ENCODE peak calls at places on chromosome 13, in seven cellular contexts. B, E, C, Y, O, Z and H are unnamed samples.

GRCh38 chr13:21668665-21669599 is 1.9 kb upstream of the FGF9 start:
- DNase-seq in B (no peak), E (no peak), C (no peak), Y (no peak), O (peak), Z (peak), H (no peak)

GRCh38 chr13:22080832-22081231 is 410.0 kb downstream of the FGF9 start:
- DNase-seq in B (no peak), E (no peak), C (no peak), Y (no peak), O (no peak), Z (no peak), H (no peak)

GRCh38 chr13:75384881-75385707 is 96.9 kb downstream of the TBC1D4 start:
- DNase-seq in B (no peak), E (no peak), C (no peak), Y (no peak), O (no peak), Z (no peak), H (no peak)

GRCh38 chr13:40452741-40453665 is 213.4 kb downstream of the FOXO1 start:
- DNase-seq in B (no peak), E (no peak), C (no peak), Y (no peak), O (no peak), Z (no peak), H (no peak)

GRCh38 chr13:96027496-96027895 is 25.7 kb downstream of the UGGT2 start:
- DNase-seq in B (no peak), E (no peak), C (no peak), Y (no peak), O (no peak), Z (no peak), H (no peak)

GRCh38 chr13:25733061-25733491 is 318.7 kb downstream of the SHISA2 start:
- DNase-seq in B (no peak), E (no peak), C (no peak), Y (no peak), O (no peak), Z (no peak), H (no peak)

GRCh38 chr13:111665691-111666095 is 345.3 kb downstream of the TEX29 start:
- DNase-seq in B (no peak), E (no peak), C (no peak), Y (peak), O (no peak), Z (no peak), H (no peak)

GRCh38 chr13:21014139-21014665 is 47.2 kb downstream of the LATS2 start:
- DNase-seq in B (no peak), E (no peak), C (no peak), Y (no peak), O (no peak), Z (no peak), H (no peak)

GRCh38 chr13:94658926-94659649 is 53.3 kb downstream of the SOX21 start:
- DNase-seq in B (no peak), E (no peak), C (no peak), Y (no peak), O (no peak), Z (no peak), H (no peak)

GRCh38 chr13:113930711-113931637 is 42.9 kb downstream of the C13orf46 start:
- DNase-seq in B (no peak), E (no peak), C (no peak), Y (peak), O (peak), Z (peak), H (no peak)

GRCh38 chr13:112696001-112696868 is 6.4 kb downstream of the ATP11A start:
- DNase-seq in B (no peak), E (no peak), C (no peak), Y (no peak), O (no peak), Z (no peak), H (no peak)

GRCh38 chr13:45046445-45046844 is 57.1 kb downstream of the GPALPP1 start:
- DNase-seq in B (no peak), E (no peak), C (no peak), Y (no peak), O (no peak), Z (no peak), H (no peak)

GRCh38 chr13:63026285-63026797 is 1610.7 kb upstream of the PCDH20 start:
- DNase-seq in B (no peak), E (no peak), C (no peak), Y (no peak), O (no peak), Z (no peak), H (no peak)

GRCh38 chr13:113029487-113030258 is 60.7 kb downstream of the MCF2L start:
- DNase-seq in B (peak), E (no peak), C (peak), Y (no peak), O (peak), Z (peak), H (no peak)

GRCh38 chr13:108425056-108425455 is 155.5 kb downstream of the TNFSF13B start:
- DNase-seq in B (no peak), E (no peak), C (no peak), Y (no peak), O (no peak), Z (no peak), H (no peak)

GRCh38 chr13:41054212-41054877 is 7.0 kb upstream of the WBP4 start:
- DNase-seq in B (peak), E (peak), C (no peak), Y (no peak), O (peak), Z (no peak), H (no peak)

GRCh38 chr13:42880241-42880640 is 98.9 kb downstream of the FAM216B start:
- DNase-seq in B (no peak), E (no peak), C (no peak), Y (no peak), O (no peak), Z (no peak), H (no peak)

GRCh38 chr13:41457589-41458186 is 338 bp downstream of the RGCC start:
- DNase-seq in B (no peak), E (no peak), C (no peak), Y (no peak), O (peak), Z (peak), H (no peak)

GRCh38 chr13:110960219-110960618 is 45.4 kb upstream of the ANKRD10 start:
- DNase-seq in B (no peak), E (no peak), C (no peak), Y (no peak), O (no peak), Z (no peak), H (no peak)

GRCh38 chr13:23289917-23290357 is 109.2 kb downstream of the SGCG start:
- DNase-seq in B (peak), E (no peak), C (no peak), Y (no peak), O (no peak), Z (no peak), H (peak)

GRCh38 chr13:93413972-93414717 is 187.5 kb downstream of the GPC6 start:
- DNase-seq in B (no peak), E (no peak), C (no peak), Y (no peak), O (no peak), Z (no peak), H (no peak)

GRCh38 chr13:20474515-20474914 is 51.1 kb downstream of the CRYL1 start:
- DNase-seq in B (no peak), E (no peak), C (no peak), Y (no peak), O (no peak), Z (no peak), H (no peak)

GRCh38 chr13:33228645-33229445 is 56.7 kb downstream of the STARD13 start:
- DNase-seq in B (no peak), E (peak), C (no peak), Y (no peak), O (no peak), Z (no peak), H (no peak)

GRCh38 chr13:49214917-49215376 is 5.2 kb upstream of the MLNR start:
- DNase-seq in B (no peak), E (peak), C (peak), Y (no peak), O (peak), Z (no peak), H (no peak)

GRCh38 chr13:113814435-113814821 is 49.4 kb downstream of the GAS6 start:
- DNase-seq in B (no peak), E (no peak), C (no peak), Y (no peak), O (no peak), Z (no peak), H (no peak)

GRCh38 chr13:114047358-114047881 is 73.5 kb upstream of the C13orf46 start:
- DNase-seq in B (no peak), E (no peak), C (no peak), Y (no peak), O (no peak), Z (no peak), H (no peak)